ENCODE peak calls at places on chromosomes 11 and 22, in four cellular contexts. Y is tibial artery, E is A673, M is mammary epithelial cell. F is an unnamed sample. For H3K9me3, the result is how much of the 10 kb centered on the place peaks cover.

GRCh38 chr22:33051960-33052839 is 6.0 kb downstream of the SYN3 start:
- DNase-seq in Y (no peak), E (no peak), M (no peak), F (no peak)

GRCh38 chr11:101880208-101880607 is 34.6 kb upstream of the CEP126 start:
- DNase-seq in M (peak), E (peak), Y (no peak), F (peak)

GRCh38 chr11:72685560-72686480 is 11.6 kb upstream of the PDE2A start:
- DNase-seq in E (no peak), Y (no peak), M (no peak), F (peak)

GRCh38 chr11:116694017-116694725 is 78.6 kb downstream of the BUD13 start:
- DNase-seq in E (no peak), Y (peak), M (no peak), F (no peak)

GRCh38 chr22:32385681-32386080 is 26.4 kb downstream of the RTCB start:
- DNase-seq in E (no peak), M (no peak), Y (no peak), F (no peak)

GRCh38 chr22:32564170-32565001 is 89.8 kb downstream of the FBXO7 start:
- DNase-seq in M (no peak), E (no peak), Y (peak), F (no peak)

GRCh38 chr22:38213319-38214247 is 11.8 kb downstream of the MAFF start:
- DNase-seq in M (no peak), E (no peak), Y (no peak), F (peak)

GRCh38 chr22:31230871-31231621 is 18.9 kb downstream of the LIMK2 start:
- DNase-seq in E (peak), M (peak), Y (no peak), F (peak)

GRCh38 chr11:27088353-27088752 is 47.7 kb downstream of the BBOX1 start:
- DNase-seq in Y (no peak), E (no peak), M (peak), F (no peak)

GRCh38 chr22:30143265-30143664 is 63.0 kb downstream of the HORMAD2 start:
- DNase-seq in E (no peak), Y (no peak), M (no peak), F (no peak)

GRCh38 chr22:40791241-40791640 is 27.9 kb downstream of the SLC25A17 start:
- DNase-seq in M (no peak), E (peak), Y (no peak), F (no peak)

GRCh38 chr11:99925968-99926367 is 761.1 kb upstream of the ARHGAP42 start:
- DNase-seq in E (no peak), M (no peak), Y (no peak), F (no peak)

GRCh38 chr22:30763815-30764686 is 69.4 kb downstream of the OSBP2 start:
- DNase-seq in Y (no peak), E (peak), M (peak), F (peak)

GRCh38 chr11:123479048-123479837 is 49.2 kb downstream of the GRAMD1B start:
- DNase-seq in Y (no peak), M (no peak), E (no peak), F (no peak)

GRCh38 chr11:71998061-71998460 is 648 bp upstream of the IL18BP start:
- DNase-seq in E (no peak), M (no peak), Y (no peak), F (no peak)

GRCh38 chr11:128931066-128931465 is 11.6 kb downstream of the TP53AIP1 start:
- DNase-seq in Y (no peak), E (no peak), M (no peak), F (no peak)

GRCh38 chr11:13538044-13538443 is 42.2 kb upstream of the PTH start:
- DNase-seq in Y (no peak), M (no peak), E (no peak), F (no peak)

GRCh38 chr22:25777870-25778269 is 35.9 kb downstream of the MYO18B start:
- DNase-seq in E (peak), Y (no peak), M (peak), F (peak)

GRCh38 chr11:66112640-66113098 is 42.6 kb downstream of the PACS1 start:
- DNase-seq in E (peak), Y (no peak), M (peak), F (no peak)

GRCh38 chr11:39651857-39652461 is 1807.5 kb downstream of the LRRC4C start:
- DNase-seq in M (no peak), E (no peak), Y (no peak), F (no peak)

GRCh38 chr22:31046591-31047226 is 34.4 kb upstream of the SMTN start:
- DNase-seq in E (no peak), M (no peak), Y (peak), F (peak)

GRCh38 chr11:58004664-58005063 is 19.0 kb upstream of the OR9Q1 start:
- DNase-seq in Y (no peak), M (no peak), E (peak), F (no peak)

GRCh38 chr22:46244771-46245170 is 5.3 kb downstream of the CDPF1 start:
- DNase-seq in Y (peak), E (no peak), M (no peak), F (no peak)

GRCh38 chr11:110305169-110306018 is 9.0 kb upstream of the RDX start:
- DNase-seq in E (no peak), M (peak), Y (no peak), F (no peak)

GRCh38 chr11:117575856-117576255 is 221.2 kb downstream of the DSCAML1 start:
- DNase-seq in E (no peak), M (no peak), Y (peak), F (no peak)

GRCh38 chr22:39631857-39632256 is 61.3 kb downstream of the CACNA1I start:
- DNase-seq in M (no peak), E (no peak), Y (no peak), F (no peak)

GRCh38 chr11:83816572-83817187 is 530.5 kb upstream of the CCDC90B start:
- DNase-seq in E (peak), M (no peak), Y (no peak), F (no peak)

GRCh38 chr11:17611503-17612220 is 64.6 kb downstream of the OTOG start:
- DNase-seq in M (no peak), Y (no peak), E (no peak), F (no peak)

GRCh38 chr22:46058591-46059519 is 81.9 kb upstream of the WNT7B start:
- DNase-seq in E (no peak), M (peak), Y (peak), F (peak)

GRCh38 chr11:2468363-2469240 is 23.8 kb downstream of the KCNQ1 start:
- DNase-seq in M (no peak), Y (peak), E (no peak), F (no peak)

GRCh38 chr11:36657610-36658225 is 59.7 kb upstream of the RAG2 start:
- DNase-seq in Y (no peak), E (peak), M (no peak), F (no peak)
- H3K9me3 ChIP-seq in Y (under half), E (under half), M (under half), F (under half)

DNA sequence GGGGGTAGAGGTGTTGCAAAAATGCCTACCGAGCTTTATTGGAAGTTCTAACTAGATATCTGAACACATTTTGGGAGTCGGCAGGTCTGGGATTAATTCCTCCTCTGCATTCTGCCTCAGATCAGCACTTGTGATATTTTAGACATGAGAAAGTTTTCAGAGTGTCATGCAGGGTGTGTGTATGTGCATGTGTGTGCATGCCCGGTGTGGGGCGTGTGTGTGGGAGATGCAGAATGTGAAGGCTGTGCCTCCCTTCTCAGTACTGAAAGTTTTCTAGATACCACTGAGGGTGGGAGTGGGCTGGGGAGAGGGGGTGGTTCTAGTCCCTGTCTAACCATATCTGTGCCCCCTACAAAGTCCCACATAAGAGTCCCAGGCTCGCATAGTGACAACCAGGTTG is 180.0 kb upstream of the NTM start:
- DNase-seq in E (no peak), M (no peak), Y (no peak), F (no peak)
- H3K27ac ChIP-seq in E (no peak), M (no peak), Y (no peak), F (no peak)

GRCh38 chr11:10805741-10806140 is 3.0 kb downstream of the EIF4G2 start:
- DNase-seq in E (no peak), M (no peak), Y (no peak), F (no peak)

GRCh38 chr11:10807629-10808552 is 835 bp downstream of the EIF4G2 start:
- DNase-seq in E (peak), Y (peak), M (peak), F (peak)

GRCh38 chr11:10806206-10806605 is 2.5 kb downstream of the EIF4G2 start:
- DNase-seq in Y (no peak), E (no peak), M (peak), F (no peak)

GRCh38 chr11:10808553-10809372 is at the start of gene EIF4G2:
- DNase-seq in M (peak), Y (peak), E (peak), F (peak)

GRCh38 chr11:10809373-10810199 is 860 bp upstream of the EIF4G2 start:
- DNase-seq in Y (no peak), M (peak), E (peak), F (no peak)
- H3K4me3 ChIP-seq in Y (peak), M (peak), E (peak), F (peak)

GRCh38 chr22:49877642-49878041 is 24.0 kb downstream of the ZBED4 start:
- DNase-seq in E (no peak), Y (no peak), M (no peak), F (no peak)

GRCh38 chr22:49878206-49878605 is 24.6 kb downstream of the ZBED4 start:
- DNase-seq in E (no peak), M (no peak), Y (no peak), F (no peak)

GRCh38 chr22:49881856-49882255 is 28.2 kb downstream of the ZBED4 start:
- DNase-seq in M (no peak), E (no peak), Y (no peak), F (no peak)

GRCh38 chr22:49880281-49880680 is 26.6 kb downstream of the ZBED4 start:
- DNase-seq in Y (no peak), M (no peak), E (peak), F (no peak)

GRCh38 chr22:49879871-49880270 is 26.2 kb downstream of the ZBED4 start:
- DNase-seq in E (no peak), Y (no peak), M (no peak), F (no peak)
- H3K9me3 ChIP-seq in E (under half), Y (under half), M (under half), F (under half)

GRCh38 chr11:19952101-19952605 is 208.1 kb downstream of the DBX1 start:
- DNase-seq in M (no peak), E (no peak), Y (no peak), F (no peak)
- H3K27ac ChIP-seq in M (no peak), E (no peak), Y (peak), F (peak)

GRCh38 chr11:11725438-11725837 is 103.6 kb upstream of the GALNT18 start:
- DNase-seq in E (no peak), M (no peak), Y (no peak), F (no peak)
- H3K4me3 ChIP-seq in E (no peak), M (no peak), Y (no peak), F (no peak)

DNA sequence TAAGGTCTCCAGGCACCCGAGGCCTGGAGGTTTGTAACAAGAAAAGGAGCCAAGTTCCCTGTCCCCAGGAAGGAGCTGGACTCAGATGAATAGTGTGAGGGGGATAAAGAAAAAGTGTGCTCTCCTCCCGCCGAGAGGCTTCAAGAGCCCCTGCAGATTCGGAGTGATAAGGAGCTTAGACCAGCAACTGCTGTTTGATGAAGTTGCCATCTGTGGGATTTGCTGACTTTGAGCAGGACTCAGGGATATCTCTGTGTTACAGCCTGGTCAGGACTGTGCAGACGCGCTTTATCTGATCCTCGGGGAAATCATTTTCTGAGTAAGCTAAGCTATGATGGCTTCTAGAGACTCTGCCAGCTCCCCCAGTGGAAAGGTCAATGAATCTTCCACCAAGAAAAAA is 1017.0 kb downstream of the TBC1D22A start:
- DNase-seq in M (no peak), Y (no peak), E (no peak), F (no peak)
- H3K9me3 ChIP-seq in M (under half), Y (under half), E (under half), F (under half)

GRCh38 chr11:111368285-111368560 is 10.9 kb downstream of the POU2AF1 start:
- DNase-seq in E (no peak), Y (no peak), M (no peak), F (no peak)

GRCh38 chr11:111370902-111371578 is 8.0 kb downstream of the POU2AF1 start:
- DNase-seq in Y (no peak), M (no peak), E (no peak), F (peak)

GRCh38 chr11:111367411-111368284 is 11.4 kb downstream of the POU2AF1 start:
- DNase-seq in E (no peak), Y (no peak), M (peak), F (no peak)

GRCh38 chr11:111372538-111372937 is 6.5 kb downstream of the POU2AF1 start:
- DNase-seq in Y (no peak), M (no peak), E (peak), F (no peak)

GRCh38 chr11:111370270-111370901 is 8.7 kb downstream of the POU2AF1 start:
- DNase-seq in E (no peak), Y (no peak), M (no peak), F (no peak)
- H3K27ac ChIP-seq in E (no peak), Y (no peak), M (no peak), F (no peak)

F was measured in body of pancreas.